ENCODE peak calls at places on chromosomes 6 and 20, in four cellular contexts. One of them, this sample, is unnamed.

GRCh38 chr6:157302761-157303160 is 20.6 kb downstream of the TMEM242 start:
- DNase-seq in cardiac muscle cell: no peak
- DNase-seq in stromal cell of bone marrow: no peak
- DNase-seq in H4: no peak
- DNase-seq in this sample: no peak

GRCh38 chr20:56995635-56996075 is 270.8 kb downstream of the BMP7 start:
- DNase-seq in stromal cell of bone marrow: no peak
- DNase-seq in cardiac muscle cell: peak; percentile 12
- DNase-seq in H4: peak; percentile 17
- DNase-seq in this sample: no peak

GRCh38 chr6:128731249-128732165 is 151.4 kb upstream of the LAMA2 start:
- DNase-seq in stromal cell of bone marrow: peak; percentile 40
- DNase-seq in H4: peak; percentile 21
- DNase-seq in cardiac muscle cell: peak; percentile 68
- DNase-seq in this sample: no peak

GRCh38 chr6:135880066-135880972 is 28.8 kb downstream of the PDE7B start:
- DNase-seq in H4: peak; percentile 65
- DNase-seq in cardiac muscle cell: peak; percentile 76
- DNase-seq in stromal cell of bone marrow: peak; percentile 48
- DNase-seq in this sample: no peak

GRCh38 chr6:128238248-128238647 is 282.2 kb downstream of the PTPRK start:
- DNase-seq in cardiac muscle cell: no peak
- DNase-seq in stromal cell of bone marrow: no peak
- DNase-seq in H4: no peak
- DNase-seq in this sample: no peak

GRCh38 chr20:32495217-32495565 is 89.9 kb downstream of the NOL4L start:
- DNase-seq in stromal cell of bone marrow: no peak
- DNase-seq in cardiac muscle cell: peak; percentile 49
- DNase-seq in H4: no peak
- DNase-seq in this sample: peak; percentile 26

GRCh38 chr6:24495516-24495847 is 713 bp downstream of the ALDH5A1 start:
- DNase-seq in H4: no peak
- DNase-seq in cardiac muscle cell: peak; percentile 78
- DNase-seq in stromal cell of bone marrow: peak; percentile 6
- DNase-seq in this sample: peak; percentile 83

GRCh38 chr6:170459451-170459850 is 93.7 kb downstream of the PSMB1 start:
- DNase-seq in cardiac muscle cell: peak; percentile 58
- DNase-seq in stromal cell of bone marrow: peak; percentile 33
- DNase-seq in H4: no peak
- DNase-seq in this sample: no peak

GRCh38 chr6:20313086-20313485 is 88.6 kb upstream of the E2F3 start:
- DNase-seq in cardiac muscle cell: no peak
- DNase-seq in stromal cell of bone marrow: no peak
- DNase-seq in H4: no peak
- DNase-seq in this sample: no peak

GRCh38 chr6:163001341-163001740 is 273.6 kb downstream of the PACRG start:
- DNase-seq in H4: no peak
- DNase-seq in stromal cell of bone marrow: no peak
- DNase-seq in cardiac muscle cell: peak; percentile 6
- DNase-seq in this sample: no peak

GRCh38 chr6:4185419-4185818 is 50.0 kb upstream of the ECI2 start:
- DNase-seq in cardiac muscle cell: no peak
- DNase-seq in stromal cell of bone marrow: no peak
- DNase-seq in H4: no peak
- DNase-seq in this sample: no peak

GRCh38 chr6:113936093-113936934 is 34.6 kb downstream of the HDAC2 start:
- DNase-seq in stromal cell of bone marrow: peak; percentile 40
- DNase-seq in H4: peak; percentile 25
- DNase-seq in cardiac muscle cell: peak; percentile 76
- DNase-seq in this sample: peak; percentile 63

GRCh38 chr6:112030965-112031660 is 22.8 kb upstream of the CCN6 start:
- DNase-seq in cardiac muscle cell: no peak
- DNase-seq in stromal cell of bone marrow: no peak
- DNase-seq in H4: no peak
- DNase-seq in this sample: no peak

GRCh38 chr20:12928755-12929401 is 79.9 kb upstream of the SPTLC3 start:
- DNase-seq in stromal cell of bone marrow: peak; percentile 56
- DNase-seq in H4: peak; percentile 88
- DNase-seq in cardiac muscle cell: peak; percentile 73
- DNase-seq in this sample: no peak

GRCh38 chr6:56804996-56805395 is 149.9 kb upstream of the BEND6 start:
- DNase-seq in H4: no peak
- DNase-seq in stromal cell of bone marrow: peak; percentile 53
- DNase-seq in cardiac muscle cell: peak; percentile 44
- DNase-seq in this sample: no peak

GRCh38 chr6:107185570-107185969 is 70.3 kb upstream of the BEND3 start:
- DNase-seq in H4: no peak
- DNase-seq in cardiac muscle cell: peak; percentile 57
- DNase-seq in stromal cell of bone marrow: peak; percentile 11
- DNase-seq in this sample: no peak

GRCh38 chr20:46400253-46400652 is 6.2 kb downstream of the ELMO2 start:
- DNase-seq in cardiac muscle cell: peak; percentile 90
- DNase-seq in H4: peak; percentile 65
- DNase-seq in stromal cell of bone marrow: peak; percentile 65
- DNase-seq in this sample: no peak

GRCh38 chr6:129672883-129673631 is 36.9 kb downstream of the ARHGAP18 start:
- DNase-seq in H4: peak; percentile 39
- DNase-seq in stromal cell of bone marrow: peak; percentile 47
- DNase-seq in cardiac muscle cell: peak; percentile 75
- DNase-seq in this sample: no peak

GRCh38 chr6:142822882-142823578 is 121.9 kb downstream of the HIVEP2 start:
- DNase-seq in stromal cell of bone marrow: no peak
- DNase-seq in H4: no peak
- DNase-seq in cardiac muscle cell: no peak
- DNase-seq in this sample: no peak

GRCh38 chr6:145214570-145214969 is 520.8 kb downstream of the EPM2A start:
- DNase-seq in stromal cell of bone marrow: peak; percentile 24
- DNase-seq in cardiac muscle cell: peak; percentile 52
- DNase-seq in H4: peak; percentile 2
- DNase-seq in this sample: no peak

GRCh38 chr6:37134622-37135191 is 35.2 kb upstream of the PIM1 start:
- DNase-seq in H4: peak; percentile 97
- DNase-seq in stromal cell of bone marrow: peak; percentile 95
- DNase-seq in cardiac muscle cell: peak; percentile 93
- DNase-seq in this sample: no peak

GRCh38 chr6:6749791-6750434 is 161.4 kb downstream of the LY86 start:
- DNase-seq in stromal cell of bone marrow: peak; percentile 50
- DNase-seq in H4: peak; percentile 92
- DNase-seq in cardiac muscle cell: peak; percentile 89
- DNase-seq in this sample: peak; percentile 83

GRCh38 chr20:63051911-63052310 is 45.1 kb upstream of the BHLHE23 start:
- DNase-seq in H4: no peak
- DNase-seq in cardiac muscle cell: no peak
- DNase-seq in stromal cell of bone marrow: no peak
- DNase-seq in this sample: peak; percentile 65

GRCh38 chr20:38170914-38171300 is 5.8 kb upstream of the TGM2 start:
- DNase-seq in H4: no peak
- DNase-seq in stromal cell of bone marrow: peak; percentile 18
- DNase-seq in cardiac muscle cell: no peak
- DNase-seq in this sample: peak; percentile 85

GRCh38 chr6:42911171-42912021 is 4.5 kb upstream of the PTCRA start:
- DNase-seq in cardiac muscle cell: peak; percentile 25
- DNase-seq in stromal cell of bone marrow: no peak
- DNase-seq in H4: no peak
- DNase-seq in this sample: no peak

GRCh38 chr20:42656130-42656529 is 533.6 kb downstream of the PTPRT start:
- DNase-seq in stromal cell of bone marrow: no peak
- DNase-seq in cardiac muscle cell: no peak
- DNase-seq in H4: no peak
- DNase-seq in this sample: no peak

GRCh38 chr6:114009192-114009591 is 38.2 kb upstream of the HDAC2 start:
- DNase-seq in stromal cell of bone marrow: no peak
- DNase-seq in H4: no peak
- DNase-seq in cardiac muscle cell: no peak
- DNase-seq in this sample: no peak

GRCh38 chr6:10633216-10633615 is 61.2 kb downstream of the C6orf52 start:
- DNase-seq in cardiac muscle cell: peak; percentile 1
- DNase-seq in stromal cell of bone marrow: peak; percentile 34
- DNase-seq in H4: peak; percentile 60
- DNase-seq in this sample: no peak

GRCh38 chr20:3233991-3234498 is 4.9 kb downstream of the SLC4A11 start:
- DNase-seq in H4: no peak
- DNase-seq in stromal cell of bone marrow: no peak
- DNase-seq in cardiac muscle cell: no peak
- DNase-seq in this sample: no peak

GRCh38 chr6:156595481-156595880 is 181.7 kb upstream of the ARID1B start:
- DNase-seq in stromal cell of bone marrow: no peak
- DNase-seq in H4: no peak
- DNase-seq in cardiac muscle cell: no peak
- DNase-seq in this sample: no peak

GRCh38 chr20:60761056-60761455 is 491.0 kb upstream of the CDH4 start:
- DNase-seq in stromal cell of bone marrow: no peak
- DNase-seq in H4: no peak
- DNase-seq in cardiac muscle cell: no peak
- DNase-seq in this sample: no peak

GRCh38 chr6:25359191-25359861 is 80.2 kb downstream of the CARMIL1 start:
- DNase-seq in cardiac muscle cell: peak; percentile 84
- DNase-seq in H4: peak; percentile 27
- DNase-seq in stromal cell of bone marrow: peak; percentile 84
- DNase-seq in this sample: no peak

GRCh38 chr6:134177753-134178229 is 125.4 kb upstream of the SLC2A12 start:
- DNase-seq in cardiac muscle cell: peak; percentile 80
- DNase-seq in stromal cell of bone marrow: peak; percentile 49
- DNase-seq in H4: peak; percentile 9
- DNase-seq in this sample: no peak

GRCh38 chr6:66771626-66772025 is 1064.6 kb upstream of the EYS start:
- DNase-seq in H4: no peak
- DNase-seq in cardiac muscle cell: peak; percentile 56
- DNase-seq in stromal cell of bone marrow: no peak
- DNase-seq in this sample: no peak

GRCh38 chr6:71288228-71289038 is at the start of gene OGFRL1:
- DNase-seq in H4: peak; percentile 75
- DNase-seq in cardiac muscle cell: peak; percentile 81
- DNase-seq in stromal cell of bone marrow: peak; percentile 53
- DNase-seq in this sample: peak; percentile 92

GRCh38 chr20:20064303-20064702 is 12.0 kb downstream of the CFAP61 start:
- DNase-seq in H4: no peak
- DNase-seq in stromal cell of bone marrow: no peak
- DNase-seq in cardiac muscle cell: no peak
- DNase-seq in this sample: no peak

This sample was measured in posterior vena cava.